ENCODE peak calls at places on chromosomes 5 and 9, in four cellular contexts. One of them, this sample, is unnamed.

GRCh38 chr5:89067362-89067761 is 184.4 kb upstream of the MEF2C start:
- DNase-seq in kidney tubule cell: no peak
- DNase-seq in cardiac muscle cell: no peak
- DNase-seq in H54: no peak
- DNase-seq in this sample: no peak

GRCh38 chr5:119290161-119290569 is 65.7 kb upstream of the TNFAIP8 start:
- DNase-seq in kidney tubule cell: peak; percentile 63
- DNase-seq in cardiac muscle cell: no peak
- DNase-seq in H54: no peak
- DNase-seq in this sample: no peak

GRCh38 chr9:98962861-98963260 is 19.2 kb downstream of the COL15A1 start:
- DNase-seq in kidney tubule cell: peak; percentile 23
- DNase-seq in cardiac muscle cell: peak; percentile 15
- DNase-seq in H54: no peak
- DNase-seq in this sample: no peak

GRCh38 chr5:79346420-79346824 is 110.5 kb downstream of the JMY start:
- DNase-seq in kidney tubule cell: peak; percentile 56
- DNase-seq in cardiac muscle cell: no peak
- DNase-seq in H54: peak; percentile 58
- DNase-seq in this sample: peak; percentile 56

GRCh38 chr5:95178046-95178651 is 106.7 kb downstream of the MCTP1 start:
- DNase-seq in kidney tubule cell: peak; percentile 90
- DNase-seq in cardiac muscle cell: no peak
- DNase-seq in H54: peak; percentile 2
- DNase-seq in this sample: peak; percentile 87

GRCh38 chr9:91516781-91517180 is 93.1 kb upstream of the NFIL3 start:
- DNase-seq in kidney tubule cell: no peak
- DNase-seq in cardiac muscle cell: no peak
- DNase-seq in H54: no peak
- DNase-seq in this sample: no peak

GRCh38 chr9:96232539-96233241 is 69.3 kb downstream of the HSD17B3 start:
- DNase-seq in kidney tubule cell: peak; percentile 54
- DNase-seq in cardiac muscle cell: peak; percentile 91
- DNase-seq in H54: peak; percentile 90
- DNase-seq in this sample: no peak

GRCh38 chr5:170849374-170849773 is 12.4 kb upstream of the RANBP17 start:
- DNase-seq in kidney tubule cell: no peak
- DNase-seq in cardiac muscle cell: no peak
- DNase-seq in H54: no peak
- DNase-seq in this sample: no peak

GRCh38 chr5:127229185-127229889 is 61.3 kb upstream of the MEGF10 start:
- DNase-seq in kidney tubule cell: peak; percentile 50
- DNase-seq in cardiac muscle cell: peak; percentile 54
- DNase-seq in H54: no peak
- DNase-seq in this sample: no peak

GRCh38 chr5:166505546-166505945 is 1785.9 kb upstream of the WWC1 start:
- DNase-seq in kidney tubule cell: no peak
- DNase-seq in cardiac muscle cell: peak; percentile 7
- DNase-seq in H54: no peak
- DNase-seq in this sample: no peak

This sample was measured in T1000.